ENCODE peak calls at places on chromosomes 2 and 18, in five cellular contexts. One of them, this sample, is unnamed.

GRCh38 chr2:64787698-64788097 is 134.0 kb upstream of the SERTAD2 start:
- DNase-seq in stimulated activated CD8-positive, alpha-beta memory T cell treated with anti-CD3 and anti-CD28 coated beads, Interleukin-12 subunit alpha, Interleukin-12 subunit beta, amount 100 ng/mL, for 4 hours: no peak
- DNase-seq in NCI-H2171 treated with DMSO at 0.1 percent for 48 hours: no peak
- DNase-seq in activated gamma-delta T cell treated with Interleukin-2 at 50 U/mL for 16 hours: no peak
- DNase-seq in GM04504: no peak
- DNase-seq in this sample: no peak

GRCh38 chr18:63963610-63964256 is 6.1 kb upstream of the SERPINB8 start:
- DNase-seq in activated gamma-delta T cell treated with Interleukin-2 at 50 U/mL for 16 hours: peak
- DNase-seq in NCI-H2171 treated with DMSO at 0.1 percent for 48 hours: peak
- DNase-seq in stimulated activated CD8-positive, alpha-beta memory T cell treated with anti-CD3 and anti-CD28 coated beads, Interleukin-12 subunit alpha, Interleukin-12 subunit beta, amount 100 ng/mL, for 4 hours: no peak
- DNase-seq in GM04504: peak
- DNase-seq in this sample: no peak

GRCh38 chr2:149094217-149095015 is 55.9 kb downstream of the LYPD6B start:
- DNase-seq in NCI-H2171 treated with DMSO at 0.1 percent for 48 hours: no peak
- DNase-seq in stimulated activated CD8-positive, alpha-beta memory T cell treated with anti-CD3 and anti-CD28 coated beads, Interleukin-12 subunit alpha, Interleukin-12 subunit beta, amount 100 ng/mL, for 4 hours: no peak
- DNase-seq in activated gamma-delta T cell treated with Interleukin-2 at 50 U/mL for 16 hours: no peak
- DNase-seq in GM04504: peak
- DNase-seq in this sample: no peak

GRCh38 chr2:152402780-152403388 is 67.9 kb downstream of the FMNL2 start:
- DNase-seq in GM04504: no peak
- DNase-seq in activated gamma-delta T cell treated with Interleukin-2 at 50 U/mL for 16 hours: no peak
- DNase-seq in NCI-H2171 treated with DMSO at 0.1 percent for 48 hours: no peak
- DNase-seq in stimulated activated CD8-positive, alpha-beta memory T cell treated with anti-CD3 and anti-CD28 coated beads, Interleukin-12 subunit alpha, Interleukin-12 subunit beta, amount 100 ng/mL, for 4 hours: no peak
- DNase-seq in this sample: no peak

GRCh38 chr18:28905509-28905908 is 728.6 kb upstream of the CDH2 start:
- DNase-seq in NCI-H2171 treated with DMSO at 0.1 percent for 48 hours: no peak
- DNase-seq in GM04504: no peak
- DNase-seq in stimulated activated CD8-positive, alpha-beta memory T cell treated with anti-CD3 and anti-CD28 coated beads, Interleukin-12 subunit alpha, Interleukin-12 subunit beta, amount 100 ng/mL, for 4 hours: no peak
- DNase-seq in activated gamma-delta T cell treated with Interleukin-2 at 50 U/mL for 16 hours: no peak
- DNase-seq in this sample: no peak

GRCh38 chr2:147197754-147198153 is 647.1 kb upstream of the ACVR2A start:
- DNase-seq in stimulated activated CD8-positive, alpha-beta memory T cell treated with anti-CD3 and anti-CD28 coated beads, Interleukin-12 subunit alpha, Interleukin-12 subunit beta, amount 100 ng/mL, for 4 hours: no peak
- DNase-seq in activated gamma-delta T cell treated with Interleukin-2 at 50 U/mL for 16 hours: no peak
- DNase-seq in GM04504: no peak
- DNase-seq in NCI-H2171 treated with DMSO at 0.1 percent for 48 hours: peak
- DNase-seq in this sample: no peak

GRCh38 chr2:53018830-53019425 is 748.7 kb upstream of the CHAC2 start:
- DNase-seq in activated gamma-delta T cell treated with Interleukin-2 at 50 U/mL for 16 hours: no peak
- DNase-seq in stimulated activated CD8-positive, alpha-beta memory T cell treated with anti-CD3 and anti-CD28 coated beads, Interleukin-12 subunit alpha, Interleukin-12 subunit beta, amount 100 ng/mL, for 4 hours: no peak
- DNase-seq in GM04504: no peak
- DNase-seq in NCI-H2171 treated with DMSO at 0.1 percent for 48 hours: peak
- DNase-seq in this sample: no peak

GRCh38 chr2:203327582-203327917 is 644 bp upstream of the ABI2 start:
- DNase-seq in NCI-H2171 treated with DMSO at 0.1 percent for 48 hours: peak
- DNase-seq in GM04504: no peak
- DNase-seq in activated gamma-delta T cell treated with Interleukin-2 at 50 U/mL for 16 hours: no peak
- DNase-seq in stimulated activated CD8-positive, alpha-beta memory T cell treated with anti-CD3 and anti-CD28 coated beads, Interleukin-12 subunit alpha, Interleukin-12 subunit beta, amount 100 ng/mL, for 4 hours: no peak
- DNase-seq in this sample: no peak

GRCh38 chr2:25567406-25567805 is 106.0 kb downstream of the DTNB start:
- DNase-seq in GM04504: no peak
- DNase-seq in stimulated activated CD8-positive, alpha-beta memory T cell treated with anti-CD3 and anti-CD28 coated beads, Interleukin-12 subunit alpha, Interleukin-12 subunit beta, amount 100 ng/mL, for 4 hours: no peak
- DNase-seq in NCI-H2171 treated with DMSO at 0.1 percent for 48 hours: peak
- DNase-seq in activated gamma-delta T cell treated with Interleukin-2 at 50 U/mL for 16 hours: no peak
- DNase-seq in this sample: peak

GRCh38 chr2:222859786-222860726 is 780 bp upstream of the ACSL3 start:
- DNase-seq in NCI-H2171 treated with DMSO at 0.1 percent for 48 hours: peak
- DNase-seq in activated gamma-delta T cell treated with Interleukin-2 at 50 U/mL for 16 hours: no peak
- DNase-seq in stimulated activated CD8-positive, alpha-beta memory T cell treated with anti-CD3 and anti-CD28 coated beads, Interleukin-12 subunit alpha, Interleukin-12 subunit beta, amount 100 ng/mL, for 4 hours: no peak
- DNase-seq in GM04504: no peak
- DNase-seq in this sample: peak

GRCh38 chr2:238754259-238754658 is 93.6 kb upstream of the TWIST2 start:
- DNase-seq in GM04504: no peak
- DNase-seq in NCI-H2171 treated with DMSO at 0.1 percent for 48 hours: no peak
- DNase-seq in stimulated activated CD8-positive, alpha-beta memory T cell treated with anti-CD3 and anti-CD28 coated beads, Interleukin-12 subunit alpha, Interleukin-12 subunit beta, amount 100 ng/mL, for 4 hours: no peak
- DNase-seq in activated gamma-delta T cell treated with Interleukin-2 at 50 U/mL for 16 hours: no peak
- DNase-seq in this sample: no peak

GRCh38 chr2:86230961-86231360 is 31.7 kb downstream of the MRPL35 start:
- DNase-seq in activated gamma-delta T cell treated with Interleukin-2 at 50 U/mL for 16 hours: no peak
- DNase-seq in stimulated activated CD8-positive, alpha-beta memory T cell treated with anti-CD3 and anti-CD28 coated beads, Interleukin-12 subunit alpha, Interleukin-12 subunit beta, amount 100 ng/mL, for 4 hours: no peak
- DNase-seq in NCI-H2171 treated with DMSO at 0.1 percent for 48 hours: no peak
- DNase-seq in GM04504: no peak
- DNase-seq in this sample: no peak

GRCh38 chr2:136741471-136741870 is 23.9 kb upstream of the THSD7B start:
- DNase-seq in activated gamma-delta T cell treated with Interleukin-2 at 50 U/mL for 16 hours: no peak
- DNase-seq in NCI-H2171 treated with DMSO at 0.1 percent for 48 hours: no peak
- DNase-seq in GM04504: no peak
- DNase-seq in stimulated activated CD8-positive, alpha-beta memory T cell treated with anti-CD3 and anti-CD28 coated beads, Interleukin-12 subunit alpha, Interleukin-12 subunit beta, amount 100 ng/mL, for 4 hours: no peak
- DNase-seq in this sample: no peak

GRCh38 chr2:71453404-71454220 is at the start of gene DYSF:
- DNase-seq in NCI-H2171 treated with DMSO at 0.1 percent for 48 hours: peak
- DNase-seq in activated gamma-delta T cell treated with Interleukin-2 at 50 U/mL for 16 hours: no peak
- DNase-seq in stimulated activated CD8-positive, alpha-beta memory T cell treated with anti-CD3 and anti-CD28 coated beads, Interleukin-12 subunit alpha, Interleukin-12 subunit beta, amount 100 ng/mL, for 4 hours: no peak
- DNase-seq in GM04504: no peak
- DNase-seq in this sample: peak

This sample was measured in frontal cortex.